ENCODE peak calls at places on chromosomes 2 and 18, in eight cellular contexts. J, H, E, D, F, I, K and L are unnamed samples.

GRCh38 chr2:32002406-32002805 is 8.4 kb downstream of the MEMO1 start:
- DNase-seq in J (no peak), D (no peak), F (no peak), H (no peak), K (no peak), E (no peak), I (no peak), L (no peak)

GRCh38 chr2:25558262-25558661 is 115.1 kb downstream of the DTNB start:
- DNase-seq in E (no peak), F (no peak), H (no peak), D (no peak), J (no peak), K (peak; percentile 85), I (no peak), L (no peak)

GRCh38 chr18:35084494-35085449 is 43.6 kb downstream of the MAPRE2 start:
- DNase-seq in F (no peak), E (no peak), D (no peak), H (no peak), K (no peak), I (no peak), J (no peak), L (no peak)

GRCh38 chr2:160317113-160318099 is 117.3 kb upstream of the ITGB6 start:
- DNase-seq in J (no peak), K (no peak), I (peak; percentile 70), H (no peak), D (no peak), E (no peak), F (no peak), L (no peak)

GRCh38 chr2:207768891-207769596 is 662 bp downstream of the FZD5 start:
- DNase-seq in H (no peak), D (no peak), J (peak; percentile 55), F (peak; percentile 23), I (peak; percentile 61), E (peak; percentile 90), K (no peak), L (peak; percentile 66)

GRCh38 chr18:45291616-45292612 is 323.4 kb upstream of the SLC14A2 start:
- DNase-seq in H (peak; percentile 28), I (peak; percentile 35), D (no peak), J (peak; percentile 53), K (no peak), E (no peak), F (no peak), L (no peak)

GRCh38 chr18:23936371-23936958 is 78.1 kb upstream of the TTC39C start:
- DNase-seq in I (no peak), E (no peak), K (no peak), J (no peak), D (no peak), H (no peak), F (no peak), L (no peak)

GRCh38 chr2:192194866-192195547 is at the start of gene TMEFF2:
- DNase-seq in I (peak; percentile 96), H (peak; percentile 96), K (peak; percentile 83), E (peak; percentile 80), J (peak; percentile 100), D (no peak), F (peak; percentile 16), L (peak; percentile 79)

GRCh38 chr2:105081006-105081701 is 43.3 kb downstream of the MRPS9 start:
- DNase-seq in D (no peak), I (peak; percentile 69), H (peak; percentile 83), E (no peak), F (no peak), K (peak; percentile 46), J (no peak), L (no peak)

GRCh38 chr2:146481629-146482028 is 1363.2 kb upstream of the ACVR2A start:
- DNase-seq in I (no peak), D (no peak), K (peak; percentile 52), J (no peak), H (no peak), E (no peak), F (no peak), L (no peak)

GRCh38 chr2:109660046-109660860 is 46.1 kb downstream of the SOWAHC start:
- DNase-seq in H (no peak), E (no peak), J (no peak), I (no peak), F (no peak), D (no peak), K (no peak), L (no peak)

GRCh38 chr2:230614040-230614439 is 98.6 kb upstream of the CAB39 start:
- DNase-seq in E (no peak), H (no peak), K (no peak), I (no peak), D (no peak), J (no peak), F (no peak), L (no peak)

GRCh38 chr2:169362346-169363026 is at the start of gene LRP2:
- DNase-seq in H (peak; percentile 55), I (peak; percentile 74), J (peak; percentile 51), D (no peak), E (peak; percentile 74), K (no peak), F (peak; percentile 13), L (no peak)

GRCh38 chr2:221761260-221761659 is 189.2 kb upstream of the EPHA4 start:
- DNase-seq in D (no peak), E (no peak), I (no peak), H (no peak), J (no peak), K (no peak), F (no peak), L (no peak)

GRCh38 chr2:144988591-144988990 is 468.7 kb upstream of the ZEB2 start:
- DNase-seq in J (no peak), I (no peak), E (no peak), D (no peak), K (no peak), F (no peak), H (no peak), L (no peak)

GRCh38 chr2:158321264-158321663 is 135.3 kb downstream of the CCDC148 start:
- DNase-seq in I (no peak), J (no peak), E (no peak), K (peak; percentile 45), D (no peak), F (no peak), H (no peak), L (no peak)

GRCh38 chr18:47877892-47878291 is 52.6 kb downstream of the SMAD2 start:
- DNase-seq in D (no peak), E (no peak), K (peak; percentile 29), H (no peak), J (no peak), I (no peak), F (no peak), L (no peak)

GRCh38 chr18:47882641-47883040 is 47.8 kb downstream of the SMAD2 start:
- DNase-seq in H (no peak), D (no peak), J (no peak), I (no peak), E (no peak), K (peak; percentile 55), F (no peak), L (no peak)

GRCh38 chr18:47881042-47881441 is 49.4 kb downstream of the SMAD2 start:
- DNase-seq in I (no peak), D (no peak), K (no peak), H (no peak), J (no peak), F (no peak), E (no peak), L (no peak)

GRCh38 chr18:47883771-47884413 is 46.6 kb downstream of the SMAD2 start:
- DNase-seq in K (peak; percentile 76), J (no peak), I (no peak), F (no peak), E (no peak), D (no peak), H (no peak), L (no peak)

GRCh38 chr18:47881752-47882455 is 48.6 kb downstream of the SMAD2 start:
- DNase-seq in F (no peak), J (no peak), I (no peak), H (no peak), K (peak; percentile 61), D (no peak), E (no peak), L (no peak)
- H3K27ac ChIP-seq in F (no peak overlapping the region), J (no peak overlapping the region), I (no peak overlapping the region), H (no peak overlapping the region), K (no peak overlapping the region), D (no peak overlapping the region), E (no peak overlapping the region), L (no peak overlapping the region)

GRCh38 chr2:223928113-223929006 is 16.8 kb downstream of the WDFY1 start:
- DNase-seq in H (no peak), I (no peak), E (no peak), K (no peak), F (no peak), D (no peak), J (no peak), L (no peak)
- H3K27ac ChIP-seq in H (no peak overlapping the region), I (no peak overlapping the region), E (no peak overlapping the region), K (no peak overlapping the region), F (peak overlapping the region; percentile 24), D (no peak overlapping the region), J (no peak overlapping the region), L (no peak overlapping the region)

GRCh38 chr2:196925768-196926561 is 542 bp downstream of the PGAP1 start:
- DNase-seq in I (peak; percentile 65), J (peak; percentile 55), F (peak; percentile 26), D (peak; percentile 5), H (peak; percentile 67), K (peak; percentile 26), E (peak; percentile 70), L (peak; percentile 67)

GRCh38 chr2:196927318-196928225 is 1.1 kb upstream of the PGAP1 start:
- DNase-seq in J (no peak), K (peak; percentile 85), D (peak; percentile 33), I (peak; percentile 45), F (no peak), E (no peak), H (peak; percentile 36), L (no peak)

GRCh38 chr2:196924051-196924450 is 2.5 kb downstream of the PGAP1 start:
- DNase-seq in D (no peak), H (no peak), I (no peak), E (no peak), J (no peak), F (no peak), K (no peak), L (no peak)

GRCh38 chr2:196926562-196927317 is at the start of gene PGAP1:
- DNase-seq in H (peak; percentile 95), F (peak; percentile 91), J (peak; percentile 91), I (peak; percentile 98), K (peak; percentile 88), D (peak; percentile 74), E (peak; percentile 95), L (peak; percentile 92)

GRCh38 chr2:196925445-196925767 is 1.1 kb downstream of the PGAP1 start:
- DNase-seq in F (no peak), D (no peak), H (no peak), I (peak; percentile 38), E (no peak), K (no peak), J (no peak), L (no peak)
- H3K27ac ChIP-seq in F (peak overlapping the region; percentile 91), D (no peak overlapping the region), H (peak overlapping the region; percentile 95), I (peak overlapping the region; percentile 93), E (no peak overlapping the region), K (peak overlapping the region; percentile 73), J (peak overlapping the region; percentile 96), L (peak overlapping the region; percentile 93)

DNA sequence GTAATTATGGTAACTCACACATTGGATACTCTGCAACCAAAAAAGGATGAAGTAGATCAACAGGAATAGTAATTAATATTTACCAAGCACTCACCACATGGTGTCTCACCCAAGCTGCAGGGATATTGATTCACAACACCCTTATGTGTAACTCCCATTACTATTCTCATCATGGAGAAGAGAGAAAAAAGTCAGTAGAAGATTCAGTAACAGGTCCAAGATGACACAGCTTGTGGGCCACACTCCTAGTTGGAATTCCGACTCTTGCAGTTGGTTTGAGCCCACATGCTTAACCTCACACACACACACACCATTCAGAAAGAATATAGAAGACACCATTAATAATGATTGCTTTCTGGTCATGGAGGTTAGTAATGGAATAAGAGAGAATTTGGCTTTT is 1.7 kb upstream of the MLPH start:
- DNase-seq in H (no peak), K (no peak), E (no peak), J (no peak), I (no peak), D (no peak), F (no peak), L (no peak)
- H3K27ac ChIP-seq in H (no peak overlapping the region), K (no peak overlapping the region), E (no peak overlapping the region), J (no peak overlapping the region), I (no peak overlapping the region), D (no peak overlapping the region), F (no peak overlapping the region), L (no peak overlapping the region)